ENCODE peak calls at places on chromosomes 16 and 17, in eight cellular contexts. B is T-helper 17 cell; X is LoVo; M is amniotic stem cell; S is A172; Q is activated effector memory CD4-positive, alpha-beta T cell treated with Interleukin-2 at 50 U/mL for 16 hours; F is lung microvascular endothelial cell; O is activated T-cell treated with anti-CD3 and anti-CD28 coated beads, Interleukin-2, amount 50 U/mL, for 1 hour. Z is an unnamed sample.

GRCh38 chr16:54285414-54286066 is 1.0 kb downstream of the IRX3 start:
- DNase-seq in S (peak; percentile 38), M (no peak), Q (no peak), O (no peak), B (no peak), F (no peak), X (no peak), Z (no peak)

GRCh38 chr17:42679492-42680330 is 1.9 kb downstream of the CCR10 start:
- DNase-seq in B (peak; percentile 66), S (peak; percentile 47), X (peak; percentile 79), M (peak; percentile 49), O (peak; percentile 82), F (peak; percentile 93), Q (peak; percentile 69), Z (no peak)

GRCh38 chr17:63946440-63947363 is 14.6 kb upstream of the CD79B start:
- DNase-seq in B (peak; percentile 24), Q (peak; percentile 33), O (peak; percentile 64), F (peak; percentile 64), M (no peak), S (peak; percentile 31), X (peak; percentile 33), Z (no peak)

GRCh38 chr16:13909872-13910303 is 10.1 kb upstream of the ERCC4 start:
- DNase-seq in Q (no peak), X (no peak), F (no peak), S (peak; percentile 67), B (no peak), M (peak; percentile 9), O (no peak), Z (peak; percentile 21)

GRCh38 chr17:40558651-40559015 is 6.6 kb downstream of the CCR7 start:
- DNase-seq in F (no peak), O (no peak), M (no peak), B (no peak), S (no peak), Q (no peak), X (no peak), Z (no peak)

GRCh38 chr16:18965555-18965954 is 18.2 kb upstream of the TMC7 start:
- DNase-seq in B (no peak), S (no peak), Q (no peak), F (no peak), O (no peak), M (no peak), X (no peak), Z (no peak)

GRCh38 chr16:84039696-84040095 is 2.9 kb downstream of the SLC38A8 start:
- DNase-seq in S (no peak), X (no peak), B (no peak), F (no peak), O (no peak), Q (no peak), M (no peak), Z (no peak)

GRCh38 chr17:81153340-81153803 is 11.9 kb upstream of the PVALEF start:
- DNase-seq in X (no peak), F (peak; percentile 88), B (no peak), S (peak; percentile 17), O (no peak), Q (no peak), M (no peak), Z (no peak)

GRCh38 chr17:78970834-78971763 is 8.6 kb downstream of the LGALS3BP start:
- DNase-seq in F (peak; percentile 85), B (peak; percentile 57), Q (peak; percentile 65), O (peak; percentile 82), M (peak; percentile 47), S (peak; percentile 69), X (peak; percentile 52), Z (no peak)

GRCh38 chr17:42518046-42518754 is 17.8 kb upstream of the NAGLU start:
- DNase-seq in M (peak; percentile 92), B (no peak), O (no peak), X (peak; percentile 75), Q (no peak), F (peak; percentile 64), S (peak; percentile 99), Z (peak; percentile 86)

GRCh38 chr17:36703860-36704266 is 102.5 kb downstream of the MRM1 start:
- DNase-seq in X (peak; percentile 44), S (no peak), F (peak; percentile 59), M (no peak), O (peak; percentile 58), Q (peak; percentile 21), B (peak; percentile 19), Z (no peak)

GRCh38 chr17:40035162-40035559 is 19.0 kb downstream of the MED24 start:
- DNase-seq in S (no peak), M (no peak), F (peak; percentile 67), Q (no peak), O (no peak), X (no peak), B (no peak), Z (no peak)

GRCh38 chr16:5008311-5008731 is 25.4 kb downstream of the NAGPA start:
- DNase-seq in S (no peak), M (no peak), F (no peak), B (no peak), O (no peak), Q (no peak), X (no peak), Z (no peak)

GRCh38 chr16:79363484-79363883 is 237.1 kb downstream of the MAF start:
- DNase-seq in X (no peak), B (no peak), O (no peak), S (no peak), M (no peak), Q (no peak), F (no peak), Z (no peak)

GRCh38 chr17:35542990-35543389 is 5.5 kb upstream of the SLFN12L start:
- DNase-seq in B (no peak), X (no peak), M (no peak), F (peak; percentile 79), Q (no peak), O (no peak), S (no peak), Z (no peak)

Z was measured in AG04449.